ENCODE peak calls at places on chromosome 2, in seven cellular contexts. C is K562, T is HCT116, Z is GM12878, N is SK-N-SH, E is NT2/D1, I is HepG2. X is an unnamed sample.

GRCh38 chr2:156465573-156465972 is 29.4 kb downstream of the GPD2 start:
- DNase-seq in T (no peak), I (no peak), C (no peak), E (no peak), N (no peak), Z (no peak), X (no peak)

GRCh38 chr2:223837290-223838061 is at the start of gene AP1S3:
- DNase-seq in I (peak; percentile 69), N (peak; percentile 90), C (peak; percentile 53), T (peak; percentile 65), Z (no peak), E (peak; percentile 70), X (peak; percentile 86)

GRCh38 chr2:174699993-174700766 is 64.1 kb downstream of the CHRNA1 start:
- DNase-seq in E (no peak), Z (no peak), N (peak; percentile 69), I (peak; percentile 40), C (peak; percentile 63), T (peak; percentile 34), X (no peak)

GRCh38 chr2:106575955-106576354 is 88.8 kb downstream of the CD8B2 start:
- DNase-seq in Z (no peak), I (no peak), T (no peak), E (peak; percentile 68), C (no peak), N (peak; percentile 64), X (peak; percentile 55)

GRCh38 chr2:240472078-240472790 is 36.8 kb downstream of the GPC1 start:
- DNase-seq in N (no peak), Z (no peak), T (no peak), I (no peak), E (no peak), C (no peak), X (no peak)

GRCh38 chr2:190853659-190854386 is 26.8 kb upstream of the GLS start:
- DNase-seq in N (no peak), C (no peak), I (no peak), Z (no peak), T (no peak), E (no peak), X (no peak)

GRCh38 chr2:213649176-213649575 is 364.9 kb downstream of the SPAG16 start:
- DNase-seq in Z (no peak), C (no peak), E (no peak), N (no peak), T (no peak), I (no peak), X (no peak)

GRCh38 chr2:237122214-237122666 is 36.6 kb downstream of the COPS8 start:
- DNase-seq in C (peak; percentile 38), T (peak; percentile 79), N (peak; percentile 68), I (peak; percentile 54), E (peak; percentile 36), Z (no peak), X (peak; percentile 44)

GRCh38 chr2:234676859-234677450 is 180.1 kb upstream of the ARL4C start:
- DNase-seq in E (no peak), T (no peak), Z (no peak), I (peak; percentile 94), N (no peak), C (no peak), X (no peak)

DNA sequence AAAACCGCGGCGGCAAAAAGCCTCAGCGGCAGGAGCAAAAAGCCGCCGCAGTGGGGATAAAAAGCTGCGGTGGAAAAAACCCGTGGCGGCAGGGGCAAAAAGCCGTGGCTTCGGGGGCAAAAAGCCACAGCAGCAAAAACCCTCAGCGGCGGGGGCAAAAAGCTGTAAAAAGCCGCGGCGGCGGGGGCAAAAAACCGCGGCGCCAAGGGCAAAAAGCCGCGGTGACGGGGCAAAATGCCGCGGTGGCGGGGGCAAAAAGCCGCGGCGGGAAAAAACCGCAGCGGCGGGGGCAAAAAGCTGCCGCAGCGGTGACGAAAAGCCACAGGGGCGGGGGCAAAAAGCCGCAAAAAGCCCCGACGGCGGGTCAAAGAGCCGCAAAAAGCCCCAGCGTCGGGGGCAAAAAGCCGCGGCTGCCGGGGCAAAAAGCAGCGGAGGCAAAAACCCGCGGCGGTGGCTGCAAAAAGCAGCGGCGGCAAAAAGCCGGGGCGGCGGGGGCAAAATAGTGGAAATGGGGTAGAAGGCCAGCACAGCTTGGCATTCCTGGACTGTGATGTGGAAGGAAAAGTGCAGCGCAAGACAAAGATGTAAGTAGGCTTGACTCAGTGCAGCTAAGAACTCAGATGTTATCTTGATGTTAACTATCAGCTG is 151.8 kb downstream of the ANKRD30BL start:
- DNase-seq in T (no peak), E (no peak), C (no peak), N (peak; percentile 3), Z (no peak), I (no peak), X (no peak)
- TF ChIP-seq YY1 in T (no peak), E (no peak), C (no peak), N (no peak), Z (no peak), I (no peak), X (no peak)

GRCh38 chr2:79223539-79223938 is 64.0 kb upstream of the REG3A start:
- DNase-seq in N (peak; percentile 26), E (no peak), C (no peak), Z (no peak), I (no peak), T (no peak), X (no peak)

GRCh38 chr2:79219383-79219988 is 59.9 kb upstream of the REG3A start:
- DNase-seq in N (peak; percentile 36), Z (peak; percentile 8), T (no peak), E (peak; percentile 76), I (peak; percentile 55), C (peak; percentile 41), X (peak; percentile 66)
- TF ChIP-seq YY1 in N (no peak), Z (no peak), T (no peak), E (no peak), I (no peak), C (no peak), X (no peak)

DNA sequence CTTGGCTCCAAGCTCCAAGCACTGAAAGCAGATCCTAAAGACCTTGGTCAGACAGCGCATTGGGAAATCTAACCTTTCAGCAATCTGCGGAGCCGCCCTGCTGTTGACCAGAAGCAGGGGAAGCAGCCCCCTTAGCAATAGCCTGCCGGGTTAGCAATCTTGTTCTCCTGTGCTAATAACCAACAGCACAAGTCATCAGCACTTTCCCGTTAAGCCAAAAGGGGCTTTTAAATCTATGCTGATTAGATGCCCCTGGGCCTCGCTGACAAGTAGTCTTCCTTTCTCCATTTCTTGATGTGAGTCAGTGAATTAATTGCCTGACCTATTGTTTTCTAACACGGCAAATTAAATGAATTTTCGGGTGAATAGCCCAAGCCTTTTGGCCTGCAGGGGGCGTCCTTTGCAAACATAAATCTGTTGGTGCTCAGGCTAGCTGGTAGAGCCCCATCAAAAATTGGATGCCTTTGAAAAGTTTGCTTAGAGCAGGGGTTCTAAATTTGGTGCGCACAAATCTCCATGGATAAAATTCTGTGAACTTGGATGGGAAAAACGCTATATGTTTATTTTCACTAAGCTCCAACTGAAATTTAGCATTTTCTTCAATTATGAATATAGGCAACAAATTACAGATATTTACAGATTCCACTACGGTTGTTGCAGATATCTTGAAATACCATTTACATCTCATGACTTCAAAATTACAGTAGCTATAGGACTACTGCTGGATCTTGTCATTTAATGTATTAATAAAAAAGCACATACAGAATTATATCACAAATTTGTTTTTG is 24.7 kb downstream of the MAIP1 start:
- DNase-seq in Z (no peak), N (peak; percentile 52), T (peak; percentile 57), E (peak; percentile 73), I (peak; percentile 67), C (peak; percentile 46), X (peak; percentile 63)
- TF ChIP-seq YY1 in Z (peak; percentile 24), N (no peak), T (peak; percentile 19), E (no peak), I (no peak), C (no peak), X (no peak)

DNA sequence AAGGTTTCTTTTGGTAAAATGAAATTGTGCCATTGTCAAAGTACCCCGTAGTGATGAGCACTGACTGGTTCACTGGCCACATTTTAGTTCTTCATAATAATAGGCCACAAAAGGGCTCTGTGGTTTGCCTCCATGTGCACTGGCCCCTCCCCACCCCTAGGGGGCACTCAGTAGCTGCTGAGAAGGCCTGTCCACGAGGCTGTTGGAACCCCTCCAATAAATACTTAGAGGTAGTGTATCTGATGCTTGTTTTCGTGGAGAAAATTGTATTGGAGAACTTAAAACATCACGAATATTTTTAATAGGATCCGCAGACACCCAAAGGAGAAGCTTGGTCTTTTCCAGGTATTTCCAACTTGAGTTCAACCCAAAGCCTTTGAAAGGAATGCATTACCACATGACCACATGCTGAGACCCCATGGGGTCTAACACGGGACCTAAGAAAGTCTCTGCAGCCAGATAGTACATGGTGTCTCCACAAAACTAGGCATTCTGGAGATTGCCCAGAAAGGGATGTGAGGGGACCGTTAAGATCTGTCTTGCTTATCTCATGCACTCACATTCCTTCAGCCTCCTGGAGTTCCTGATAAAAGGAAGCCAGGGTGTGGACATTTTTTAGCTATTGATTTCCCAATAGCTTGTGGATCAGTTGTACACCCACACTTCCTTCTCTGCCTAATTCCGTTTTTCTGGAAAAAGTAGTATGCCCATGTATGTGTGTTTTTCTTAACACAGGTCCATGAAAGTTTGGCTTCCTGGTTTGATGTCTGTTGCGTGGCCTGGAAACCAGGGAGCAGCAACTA is 28.5 kb upstream of the NOSTRIN start:
- DNase-seq in C (peak; percentile 92), E (peak; percentile 56), I (peak; percentile 71), T (peak; percentile 52), Z (no peak), N (peak; percentile 39), X (no peak)
- TF ChIP-seq YY1 in C (peak; percentile 9), E (no peak), I (no peak), T (no peak), Z (no peak), N (no peak), X (no peak)

X was measured in H1.